ENCODE peak calls at places on chromosomes 2 and 18, in six cellular contexts. D, M, X, U, I and V are unnamed samples.

GRCh38 chr18:24656044-24656443 is 195.6 kb downstream of the HRH4 start:
- DNase-seq in D (no peak), M (no peak), I (no peak), U (no peak), X (no peak), V (no peak)

GRCh38 chr2:239936838-239937581 is 88.1 kb downstream of the NDUFA10 start:
- DNase-seq in I (no peak), D (no peak), U (peak), X (no peak), M (no peak), V (no peak)

GRCh38 chr18:23883277-23883790 is 131.2 kb upstream of the TTC39C start:
- DNase-seq in U (no peak), M (no peak), I (no peak), D (no peak), X (no peak), V (no peak)

GRCh38 chr2:222884114-222884764 is 23.4 kb downstream of the ACSL3 start:
- DNase-seq in M (no peak), I (no peak), X (no peak), D (no peak), U (no peak), V (no peak)

GRCh38 chr18:30288662-30289414 is 753.7 kb downstream of the DSC3 start:
- DNase-seq in U (no peak), M (no peak), X (no peak), I (no peak), D (no peak), V (no peak)

GRCh38 chr2:21047161-21048009 is 3.5 kb upstream of the APOB start:
- DNase-seq in I (no peak), M (no peak), U (no peak), X (no peak), D (no peak), V (no peak)

GRCh38 chr2:109423556-109424359 is 190.0 kb downstream of the SEPTIN10 start:
- DNase-seq in U (peak), M (no peak), D (no peak), I (no peak), X (no peak), V (no peak)

GRCh38 chr2:214341636-214342035 is 69.2 kb upstream of the VWC2L start:
- DNase-seq in U (no peak), I (no peak), X (no peak), M (no peak), D (no peak), V (no peak)

GRCh38 chr2:64063924-64064331 is 44.7 kb upstream of the VPS54 start:
- DNase-seq in U (no peak), X (no peak), I (no peak), D (no peak), M (no peak), V (no peak)

GRCh38 chr2:119683717-119684443 is 4.9 kb downstream of the TMEM177 start:
- DNase-seq in U (no peak), D (no peak), I (no peak), M (peak), X (no peak), V (peak)

GRCh38 chr2:166765141-166765540 is 123.1 kb upstream of the XIRP2 start:
- DNase-seq in D (no peak), M (no peak), U (no peak), I (no peak), X (no peak), V (no peak)

GRCh38 chr18:51890762-51891161 is 449.2 kb upstream of the DCC start:
- DNase-seq in M (no peak), U (no peak), I (no peak), X (no peak), D (no peak), V (no peak)

GRCh38 chr2:14270036-14270582 is 362.4 kb upstream of the LRATD1 start:
- DNase-seq in I (no peak), X (no peak), D (no peak), U (no peak), M (no peak), V (no peak)

GRCh38 chr2:108911807-108912628 is 77.0 kb downstream of the EDAR start:
- DNase-seq in D (no peak), X (no peak), U (peak), I (no peak), M (no peak), V (no peak)

GRCh38 chr2:43105586-43106562 is 120.5 kb downstream of the ZFP36L2 start:
- DNase-seq in M (peak), D (peak), U (peak), X (no peak), I (peak), V (no peak)
- TF ChIP-seq CTCF in M (peak), D (peak), U (peak), X (peak), I (peak), V (no peak)

GRCh38 chr2:197130318-197130717 is 180.3 kb downstream of the ANKRD44 start:
- DNase-seq in D (peak), X (no peak), M (no peak), I (peak), U (no peak), V (no peak)
- TF ChIP-seq CTCF in D (no peak), X (no peak), M (no peak), I (no peak), U (no peak), V (no peak)

DNA sequence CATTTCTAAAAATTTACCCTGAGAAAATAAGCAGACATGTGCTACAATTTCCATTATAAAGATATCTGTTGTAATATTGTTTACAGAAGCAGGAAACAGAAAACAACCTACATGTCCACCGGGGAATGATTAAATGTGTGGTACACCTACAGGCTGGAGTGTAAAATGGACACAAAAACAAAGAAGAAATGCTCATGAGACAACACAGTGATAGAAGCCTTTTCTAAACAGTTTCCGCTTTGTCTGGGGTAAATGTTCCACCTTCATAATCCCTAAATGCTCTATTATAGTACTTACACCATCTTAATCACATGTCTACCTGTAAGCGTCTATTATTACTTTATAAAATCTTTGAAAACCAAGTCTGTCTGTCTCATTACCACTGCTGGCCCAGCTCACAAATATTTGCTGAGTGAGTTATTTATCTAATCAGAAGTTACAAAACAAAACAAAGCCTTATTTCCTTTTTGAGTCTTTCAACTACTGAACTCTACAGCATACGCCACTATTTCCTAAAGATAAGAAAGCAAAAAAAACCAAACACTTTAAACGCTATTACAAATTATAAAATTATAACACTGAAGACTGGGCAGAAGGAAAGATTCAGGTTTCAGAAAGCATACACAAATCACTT is 95.3 kb downstream of the PIGN start:
- DNase-seq in X (no peak), I (no peak), D (no peak), U (no peak), M (no peak), V (no peak)
- TF ChIP-seq CTCF in X (no peak), I (no peak), D (no peak), U (no peak), M (no peak), V (no peak)

GRCh38 chr18:56358608-56359007 is 279.8 kb downstream of the TXNL1 start:
- DNase-seq in U (no peak), I (no peak), X (no peak), D (no peak), M (no peak), V (no peak)
- TF ChIP-seq CTCF in U (no peak), I (no peak), X (no peak), D (no peak), M (no peak), V (no peak)